ENCODE peak calls at places on chromosomes 16 and 17, in seven cellular contexts. R is lower leg skin; Q is fibroblast of lung; E is NB4; I is colonic mucosa; D is dorsolateral prefrontal cortex; N is CD4-positive, alpha-beta memory T cell. Z is an unnamed sample.

GRCh38 chr16:85384831-85385462 is 228.2 kb upstream of the GSE1 start:
- DNase-seq in R (no peak), Q (no peak), E (no peak), I (peak), D (no peak), N (no peak), Z (no peak)

GRCh38 chr16:22684282-22685161 is 129.4 kb upstream of the HS3ST2 start:
- DNase-seq in R (peak), Q (peak), E (no peak), I (no peak), D (no peak), N (no peak), Z (no peak)

GRCh38 chr16:31568577-31569359 is 41.1 kb downstream of the AHSP start:
- DNase-seq in R (no peak), Q (peak), E (no peak), I (peak), D (no peak), N (no peak), Z (no peak)

GRCh38 chr16:79632289-79632688 is 31.8 kb upstream of the MAF start:
- DNase-seq in R (peak), Q (no peak), E (peak), I (no peak), D (no peak), N (no peak), Z (no peak)

GRCh38 chr17:43871947-43872690 is 25.1 kb downstream of the CD300LG start:
- DNase-seq in R (no peak), Q (no peak), E (no peak), I (peak), D (no peak), N (no peak), Z (no peak)

GRCh38 chr16:65884018-65884417 is 482.5 kb upstream of the CDH5 start:
- DNase-seq in R (no peak), Q (no peak), E (no peak), I (no peak), D (no peak), N (no peak), Z (peak)

GRCh38 chr17:65727832-65728231 is 166.4 kb upstream of the AXIN2 start:
- DNase-seq in R (no peak), Q (no peak), E (no peak), I (peak), D (no peak), N (no peak), Z (no peak)

GRCh38 chr17:4420692-4421131 is 13.0 kb upstream of the SPNS3 start:
- DNase-seq in R (no peak), Q (peak), E (peak), I (peak), D (peak), N (peak), Z (peak)

GRCh38 chr16:89574681-89575246 is 794 bp upstream of the CPNE7 start:
- DNase-seq in R (no peak), Q (peak), E (peak), I (peak), D (no peak), N (no peak), Z (no peak)

GRCh38 chr17:18102640-18103039 is 5.9 kb upstream of the MYO15A start:
- DNase-seq in R (no peak), Q (no peak), E (peak), I (no peak), D (no peak), N (no peak), Z (no peak)

GRCh38 chr16:4917117-4917516 is 19.8 kb downstream of the PPL start:
- DNase-seq in R (no peak), Q (peak), E (no peak), I (no peak), D (no peak), N (no peak), Z (no peak)

GRCh38 chr17:17870292-17870691 is 33.5 kb upstream of the SREBF1 start:
- DNase-seq in R (no peak), Q (no peak), E (no peak), I (no peak), D (no peak), N (no peak), Z (no peak)

GRCh38 chr17:17225901-17226300 is 11.1 kb downstream of the FLCN start:
- DNase-seq in R (no peak), Q (no peak), E (no peak), I (no peak), D (no peak), N (no peak), Z (no peak)

GRCh38 chr17:77049440-77049839 is 91.3 kb upstream of the SEC14L1 start:
- DNase-seq in R (no peak), Q (no peak), E (peak), I (no peak), D (no peak), N (no peak), Z (peak)

GRCh38 chr16:58518980-58519368 is 3.7 kb downstream of the SETD6 start:
- DNase-seq in R (no peak), Q (no peak), E (no peak), I (no peak), D (no peak), N (no peak), Z (no peak)

GRCh38 chr17:60600490-60601431 is 768 bp downstream of the PPM1D start:
- DNase-seq in R (peak), Q (peak), E (peak), I (peak), D (peak), N (peak), Z (peak)

GRCh38 chr17:41415833-41416335 is 8.5 kb downstream of the KRT37 start:
- DNase-seq in R (no peak), Q (no peak), E (no peak), I (no peak), D (no peak), N (no peak), Z (no peak)

GRCh38 chr16:71540-72341 is 690 bp downstream of the RHBDF1 start:
- DNase-seq in R (peak), Q (peak), E (no peak), I (peak), D (no peak), N (no peak), Z (no peak)

GRCh38 chr16:9408297-9408696 is 316.9 kb downstream of the HAPSTR1 start:
- DNase-seq in R (no peak), Q (no peak), E (no peak), I (no peak), D (no peak), N (no peak), Z (no peak)

GRCh38 chr16:2692948-2693651 is 10.8 kb downstream of the KCTD5 start:
- DNase-seq in R (no peak), Q (peak), E (no peak), I (no peak), D (peak), N (no peak), Z (no peak)

GRCh38 chr17:67025216-67025792 is 19.1 kb upstream of the CACNG1 start:
- DNase-seq in R (no peak), Q (no peak), E (no peak), I (peak), D (no peak), N (no peak), Z (no peak)

GRCh38 chr16:78684040-78684611 is 584.7 kb downstream of the WWOX start:
- DNase-seq in R (peak), Q (peak), E (peak), I (peak), D (no peak), N (no peak), Z (no peak)

GRCh38 chr17:1629647-1630310 is 1.1 kb upstream of the SLC43A2 start:
- DNase-seq in R (no peak), Q (no peak), E (peak), I (peak), D (no peak), N (peak), Z (no peak)

GRCh38 chr17:28946239-28946638 is 5.1 kb downstream of the PHF12 start:
- DNase-seq in R (no peak), Q (no peak), E (no peak), I (no peak), D (no peak), N (no peak), Z (no peak)

GRCh38 chr17:5769936-5770335 is 185.6 kb upstream of the NLRP1 start:
- DNase-seq in R (no peak), Q (peak), E (no peak), I (no peak), D (no peak), N (no peak), Z (no peak)

GRCh38 chr16:50299508-50300105 is 33.3 kb downstream of the ADCY7 start:
- DNase-seq in R (peak), Q (no peak), E (no peak), I (no peak), D (peak), N (no peak), Z (no peak)

GRCh38 chr16:50302472-50303005 is 36.2 kb downstream of the ADCY7 start:
- DNase-seq in R (peak), Q (no peak), E (peak), I (no peak), D (peak), N (no peak), Z (no peak)

GRCh38 chr16:50301626-50302471 is 35.5 kb downstream of the ADCY7 start:
- DNase-seq in R (peak), Q (peak), E (peak), I (peak), D (peak), N (no peak), Z (no peak)

GRCh38 chr16:50303041-50303604 is 36.8 kb downstream of the ADCY7 start:
- DNase-seq in R (peak), Q (peak), E (peak), I (no peak), D (peak), N (no peak), Z (no peak)

DNA sequence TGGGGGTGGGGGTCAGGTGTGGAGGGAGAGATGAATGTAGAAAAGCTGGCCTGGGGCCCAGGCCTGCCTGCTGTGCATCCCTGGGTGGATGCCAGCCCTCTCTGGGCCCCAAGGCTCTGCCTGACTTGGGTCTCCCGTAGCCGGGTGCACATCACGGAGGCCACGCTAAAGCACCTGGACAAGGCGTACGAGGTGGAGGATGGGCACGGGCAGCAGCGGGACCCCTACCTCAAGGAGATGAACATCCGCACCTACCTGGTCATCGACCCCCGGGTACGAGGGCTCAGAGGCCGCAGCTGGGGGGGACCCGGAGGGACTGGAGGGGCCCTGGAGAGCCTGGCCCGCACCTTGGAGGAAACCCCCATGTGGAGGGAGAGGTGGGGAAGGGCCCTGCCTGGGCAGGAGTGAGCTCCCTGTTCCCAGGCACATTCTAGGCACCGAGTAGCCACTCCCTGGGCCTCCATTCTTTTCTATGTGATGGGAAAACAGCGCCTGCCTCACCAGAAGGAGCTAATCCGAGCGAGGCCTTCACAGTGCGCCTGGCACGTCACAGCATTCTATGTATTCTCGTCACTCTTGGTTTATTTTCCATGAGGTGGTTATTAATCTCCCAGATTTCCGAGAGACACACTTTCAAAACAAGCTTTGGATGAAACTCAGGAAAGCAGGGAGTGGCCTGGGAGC is 34.7 kb downstream of the ADCY7 start:
- DNase-seq in R (peak), Q (peak), E (no peak), I (no peak), D (peak), N (no peak), Z (no peak)
- H3K4me3 ChIP-seq in R (no peak), Q (no peak), E (no peak), I (no peak), D (no peak), N (no peak), Z (no peak)

GRCh38 chr17:189444-189843 is 8.0 kb upstream of the DOC2B start:
- DNase-seq in R (no peak), Q (no peak), E (no peak), I (no peak), D (no peak), N (no peak), Z (no peak)

GRCh38 chr17:183021-183420 is 1.6 kb upstream of the DOC2B start:
- DNase-seq in R (no peak), Q (no peak), E (no peak), I (no peak), D (no peak), N (no peak), Z (no peak)

GRCh38 chr17:182164-182751 is 808 bp upstream of the DOC2B start:
- DNase-seq in R (no peak), Q (no peak), E (peak), I (no peak), D (no peak), N (no peak), Z (no peak)

GRCh38 chr17:187130-187529 is 5.7 kb upstream of the DOC2B start:
- DNase-seq in R (no peak), Q (no peak), E (no peak), I (no peak), D (no peak), N (no peak), Z (no peak)

DNA sequence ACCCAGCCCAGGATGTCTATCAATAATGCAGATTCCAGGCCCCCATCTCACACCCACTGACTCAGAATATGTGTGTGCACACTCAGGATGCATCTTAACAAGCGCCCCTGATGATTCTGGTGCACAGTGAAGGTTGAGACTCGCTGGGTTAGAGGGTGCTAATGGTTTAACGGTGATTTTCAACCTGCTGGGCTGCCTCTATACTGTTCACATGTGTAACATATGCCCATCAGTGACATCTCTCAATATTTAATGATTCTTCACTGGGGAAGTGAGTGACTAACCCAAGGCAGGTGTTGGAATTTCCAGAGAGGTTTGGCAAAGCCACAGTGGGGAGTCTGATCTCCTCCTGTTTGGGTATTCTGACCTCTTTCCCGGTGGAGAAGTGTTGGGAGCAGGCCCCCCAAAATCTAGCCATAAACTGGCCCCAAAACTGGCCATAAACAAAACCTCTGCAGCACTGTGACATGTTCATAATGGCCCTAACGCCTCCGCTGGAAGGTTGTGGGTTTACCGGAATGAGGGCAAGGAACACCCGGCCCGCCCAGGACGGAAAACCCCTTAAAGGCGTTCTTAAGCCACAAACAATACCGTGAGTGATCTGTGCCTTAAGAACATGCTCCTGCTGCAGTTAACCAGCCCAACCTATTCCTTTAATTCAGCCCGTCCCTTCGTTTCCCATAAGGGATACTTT is 4.1 kb upstream of the DOC2B start:
- DNase-seq in R (no peak), Q (no peak), E (no peak), I (no peak), D (no peak), N (no peak), Z (no peak)
- H3K4me3 ChIP-seq in R (no peak), Q (no peak), E (no peak), I (no peak), D (no peak), N (no peak), Z (no peak)

GRCh38 chr17:55320594-55321506 is 56.1 kb downstream of the HLF start:
- DNase-seq in R (peak), Q (peak), E (no peak), I (no peak), D (no peak), N (no peak), Z (no peak)

GRCh38 chr17:55323518-55324295 is 58.9 kb downstream of the HLF start:
- DNase-seq in R (no peak), Q (no peak), E (no peak), I (no peak), D (no peak), N (no peak), Z (no peak)

GRCh38 chr17:55322451-55322985 is 57.8 kb downstream of the HLF start:
- DNase-seq in R (no peak), Q (peak), E (no peak), I (no peak), D (no peak), N (no peak), Z (peak)

GRCh38 chr17:55319933-55320593 is 55.3 kb downstream of the HLF start:
- DNase-seq in R (no peak), Q (no peak), E (no peak), I (no peak), D (no peak), N (no peak), Z (no peak)

GRCh38 chr17:55321507-55322064 is 56.8 kb downstream of the HLF start:
- DNase-seq in R (no peak), Q (no peak), E (no peak), I (no peak), D (no peak), N (no peak), Z (no peak)
- H3K4me3 ChIP-seq in R (no peak), Q (peak), E (no peak), I (no peak), D (no peak), N (no peak), Z (peak)

GRCh38 chr17:57861737-57862409 is 12.0 kb upstream of the MRPS23 start:
- DNase-seq in R (peak), Q (peak), E (no peak), I (peak), D (no peak), N (no peak), Z (no peak)
- H3K4me3 ChIP-seq in R (peak), Q (peak), E (no peak), I (peak), D (peak), N (no peak), Z (peak)

GRCh38 chr17:64682261-64683181 is 20.4 kb upstream of the SMURF2 start:
- DNase-seq in R (no peak), Q (peak), E (no peak), I (no peak), D (no peak), N (no peak), Z (no peak)

GRCh38 chr17:64685705-64686104 is 23.6 kb upstream of the SMURF2 start:
- DNase-seq in R (no peak), Q (no peak), E (no peak), I (no peak), D (no peak), N (no peak), Z (no peak)

GRCh38 chr17:64683791-64684190 is 21.7 kb upstream of the SMURF2 start:
- DNase-seq in R (no peak), Q (no peak), E (no peak), I (no peak), D (no peak), N (no peak), Z (no peak)

GRCh38 chr17:64676763-64677162 is 14.7 kb upstream of the SMURF2 start:
- DNase-seq in R (no peak), Q (no peak), E (no peak), I (no peak), D (no peak), N (no peak), Z (no peak)

GRCh38 chr17:64679710-64680216 is 17.7 kb upstream of the SMURF2 start:
- DNase-seq in R (no peak), Q (peak), E (no peak), I (no peak), D (no peak), N (no peak), Z (peak)
- H3K4me3 ChIP-seq in R (no peak), Q (peak), E (no peak), I (no peak), D (no peak), N (no peak), Z (peak)

GRCh38 chr17:47989700-47990099 is 18.8 kb downstream of the CDK5RAP3 start:
- DNase-seq in R (no peak), Q (no peak), E (no peak), I (no peak), D (no peak), N (no peak), Z (no peak)

GRCh38 chr17:47989159-47989558 is 18.2 kb downstream of the CDK5RAP3 start:
- DNase-seq in R (no peak), Q (no peak), E (no peak), I (no peak), D (no peak), N (no peak), Z (no peak)

GRCh38 chr17:47983492-47984223 is 12.7 kb downstream of the CDK5RAP3 start:
- DNase-seq in R (no peak), Q (no peak), E (no peak), I (no peak), D (peak), N (no peak), Z (no peak)

GRCh38 chr17:47986520-47986919 is 15.6 kb downstream of the CDK5RAP3 start:
- DNase-seq in R (no peak), Q (no peak), E (no peak), I (no peak), D (no peak), N (no peak), Z (no peak)

GRCh38 chr17:47987240-47987835 is 16.4 kb downstream of the CDK5RAP3 start:
- DNase-seq in R (no peak), Q (no peak), E (no peak), I (no peak), D (no peak), N (no peak), Z (no peak)
- H3K4me3 ChIP-seq in R (no peak), Q (no peak), E (no peak), I (no peak), D (no peak), N (no peak), Z (no peak)

GRCh38 chr17:37088459-37088858 is 139.7 kb downstream of the AATF start:
- DNase-seq in R (no peak), Q (no peak), E (no peak), I (no peak), D (no peak), N (peak), Z (no peak)
- H3K4me3 ChIP-seq in R (no peak), Q (no peak), E (no peak), I (no peak), D (no peak), N (no peak), Z (no peak)

GRCh38 chr17:31068291-31068690 is 26.5 kb upstream of the NF1 start:
- DNase-seq in R (no peak), Q (peak), E (peak), I (peak), D (no peak), N (no peak), Z (no peak)
- H3K4me3 ChIP-seq in R (no peak), Q (no peak), E (no peak), I (no peak), D (no peak), N (no peak), Z (no peak)

DNA sequence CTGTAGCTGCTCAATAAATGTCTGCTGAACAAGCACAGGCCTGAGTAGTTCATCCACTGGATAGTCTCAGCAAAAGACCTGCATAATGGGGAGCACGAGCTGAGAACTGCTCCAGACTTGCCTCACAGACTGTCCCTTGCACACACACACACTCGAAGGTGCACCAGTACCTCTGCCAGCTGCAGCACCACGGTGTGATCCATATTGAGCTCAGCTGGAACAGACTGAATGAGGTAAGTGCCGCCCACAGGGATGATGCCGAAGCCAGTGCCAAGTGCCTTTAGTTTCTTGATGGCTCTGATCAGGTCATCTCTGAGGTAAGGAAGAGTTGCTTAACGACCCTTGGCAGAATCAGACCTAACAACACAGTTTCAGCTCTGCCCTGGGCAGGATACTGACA is 11.6 kb downstream of the SNF8 start:
- DNase-seq in R (no peak), Q (no peak), E (no peak), I (no peak), D (no peak), N (no peak), Z (no peak)
- H3K4me3 ChIP-seq in R (no peak), Q (no peak), E (no peak), I (no peak), D (no peak), N (no peak), Z (no peak)

Z was measured in HFF-Myc.